ENCODE peak calls at places on chromosomes 11 and 22, in eight cellular contexts. L, Y, P, H, M, V, B and F are unnamed samples.

GRCh38 chr11:17393472-17393871 is 5.0 kb upstream of the KCNJ11 start:
- DNase-seq in L (no peak), Y (no peak), P (no peak), H (no peak), M (no peak), V (peak), B (no peak), F (no peak)

GRCh38 chr11:23961503-23962338 is 535.1 kb upstream of the LUZP2 start:
- DNase-seq in L (no peak), Y (no peak), P (no peak), H (no peak), M (no peak), V (no peak), B (no peak), F (no peak)

GRCh38 chr11:121112498-121113455 is 11.7 kb downstream of the TECTA start:
- DNase-seq in L (peak), Y (peak), P (peak), H (peak), M (peak), V (peak), B (peak), F (peak)

GRCh38 chr11:131598305-131598704 is 227.9 kb downstream of the NTM start:
- DNase-seq in L (no peak), Y (no peak), P (no peak), H (peak), M (no peak), V (no peak), B (no peak), F (no peak)

GRCh38 chr11:13772223-13773046 is 104.0 kb downstream of the FAR1 start:
- DNase-seq in L (peak), Y (peak), P (peak), H (peak), M (peak), V (peak), B (peak), F (peak)

GRCh38 chr11:76788661-76789442 is 5.7 kb downstream of the TSKU start:
- DNase-seq in L (peak), Y (no peak), P (no peak), H (no peak), M (peak), V (no peak), B (no peak), F (peak)

GRCh38 chr22:48241658-48242057 is 1479.2 kb downstream of the TBC1D22A start:
- DNase-seq in L (no peak), Y (no peak), P (no peak), H (no peak), M (no peak), V (no peak), B (no peak), F (no peak)

GRCh38 chr11:14750911-14751310 is 107.3 kb downstream of the PDE3B start:
- DNase-seq in L (no peak), Y (no peak), P (no peak), H (no peak), M (no peak), V (no peak), B (no peak), F (no peak)

GRCh38 chr11:69744435-69744834 is 30.7 kb downstream of the FGF4 start:
- DNase-seq in L (peak), Y (no peak), P (no peak), H (peak), M (no peak), V (no peak), B (no peak), F (peak)

GRCh38 chr22:24996420-24996952 is 44.0 kb downstream of the KIAA1671 start:
- DNase-seq in L (peak), Y (peak), P (peak), H (peak), M (peak), V (peak), B (no peak), F (peak)

GRCh38 chr11:46347637-46348311 is 511 bp downstream of the DGKZ start:
- DNase-seq in L (no peak), Y (no peak), P (peak), H (no peak), M (no peak), V (peak), B (no peak), F (no peak)

GRCh38 chr22:30254307-30254706 is 7.7 kb upstream of the LIF start:
- DNase-seq in L (no peak), Y (no peak), P (no peak), H (no peak), M (no peak), V (no peak), B (no peak), F (no peak)

GRCh38 chr11:112903310-112903709 is 57.9 kb upstream of the NCAM1 start:
- DNase-seq in L (no peak), Y (no peak), P (no peak), H (no peak), M (no peak), V (no peak), B (no peak), F (no peak)

GRCh38 chr11:20670932-20671403 is 1.6 kb downstream of the NELL1 start:
- DNase-seq in L (no peak), Y (peak), P (no peak), H (peak), M (no peak), V (no peak), B (no peak), F (no peak)

GRCh38 chr11:72624496-72625201 is 49.6 kb downstream of the PDE2A start:
- DNase-seq in L (no peak), Y (no peak), P (peak), H (no peak), M (no peak), V (no peak), B (no peak), F (no peak)

GRCh38 chr11:122741613-122742012 is 86.1 kb downstream of the UBASH3B start:
- DNase-seq in L (no peak), Y (no peak), P (no peak), H (no peak), M (no peak), V (no peak), B (no peak), F (no peak)

GRCh38 chr11:71461696-71462095 is 8.7 kb downstream of the NADSYN1 start:
- DNase-seq in L (no peak), Y (no peak), P (no peak), H (no peak), M (no peak), V (no peak), B (no peak), F (no peak)

GRCh38 chr11:114197799-114198500 is 98.2 kb upstream of the NNMT start:
- DNase-seq in L (peak), Y (no peak), P (peak), H (no peak), M (no peak), V (no peak), B (no peak), F (peak)
- TF ChIP-seq EZH2phosphoT487 in L (no peak), Y (no peak), P (no peak), H (no peak), M (no peak), V (no peak), B (no peak), F (no peak)

DNA sequence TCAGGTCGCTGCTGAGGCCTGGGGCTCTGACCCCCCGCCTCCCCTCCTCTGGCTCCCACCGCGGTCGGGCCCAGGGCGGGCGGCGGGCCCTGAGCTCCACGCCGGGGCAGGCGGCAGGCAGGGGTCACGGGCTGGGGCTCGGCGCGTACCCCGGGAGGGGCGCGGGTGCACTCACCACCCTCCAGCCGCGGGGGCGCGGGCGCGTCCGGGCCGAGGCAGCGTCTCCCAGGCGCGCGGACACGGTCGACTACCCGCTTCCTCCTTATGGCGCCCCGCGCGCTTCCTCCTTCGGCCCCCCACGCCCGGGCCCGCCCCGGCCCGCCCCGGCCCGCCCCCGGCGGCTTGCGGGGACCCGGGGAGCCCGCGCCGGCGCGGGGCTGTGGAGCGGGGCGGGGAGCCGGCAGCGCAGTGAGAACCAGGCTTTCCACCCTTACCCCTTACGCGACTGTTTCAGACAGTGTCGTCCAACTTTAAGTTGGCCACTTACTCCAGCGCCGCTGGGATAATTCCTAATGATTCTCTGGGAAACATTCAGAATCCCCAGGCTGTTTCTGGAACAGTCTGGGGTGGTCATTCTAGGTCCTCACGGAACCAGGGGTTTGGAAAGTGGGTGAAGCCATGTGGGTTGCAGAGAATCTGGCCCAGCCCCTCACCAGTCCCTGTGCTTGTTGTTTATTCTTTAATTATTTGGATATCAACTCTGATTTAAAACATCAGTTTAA is at the start of gene BID:
- DNase-seq in L (peak), Y (peak), P (peak), H (peak), M (no peak), V (peak), B (peak), F (peak)
- TF ChIP-seq EZH2phosphoT487 in L (no peak), Y (no peak), P (no peak), H (no peak), M (no peak), V (no peak), B (no peak), F (no peak)

GRCh38 chr22:21098099-21098671 is 52.4 kb downstream of the LRRC74B start:
- DNase-seq in L (no peak), Y (no peak), P (no peak), H (peak), M (peak), V (no peak), B (no peak), F (no peak)
- TF ChIP-seq EZH2phosphoT487 in L (no peak), Y (no peak), P (no peak), H (no peak), M (no peak), V (no peak), B (no peak), F (no peak)

DNA sequence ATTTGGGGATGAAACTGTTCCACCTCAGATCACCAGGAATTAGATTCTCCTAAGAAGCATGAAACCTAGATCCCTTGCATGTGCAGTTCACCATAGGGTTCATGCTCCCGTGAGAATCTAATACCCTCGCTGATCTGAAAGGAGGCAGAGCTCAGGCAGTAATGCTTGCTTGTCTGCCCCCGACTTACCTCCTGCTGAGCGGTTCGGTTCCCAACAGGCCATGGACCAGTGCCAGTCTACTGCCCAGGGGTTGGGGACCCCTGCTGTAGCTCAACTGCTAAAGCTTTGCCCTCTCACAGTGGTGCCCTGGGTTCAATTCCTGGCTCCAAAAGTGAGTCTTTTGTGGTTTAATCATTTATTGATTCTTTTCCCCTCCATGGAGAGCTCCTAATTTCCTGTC is 3.4 kb downstream of the JAML start:
- DNase-seq in L (no peak), Y (no peak), P (no peak), H (no peak), M (no peak), V (no peak), B (no peak), F (no peak)
- TF ChIP-seq EZH2phosphoT487 in L (no peak), Y (no peak), P (no peak), H (no peak), M (no peak), V (no peak), B (no peak), F (no peak)